ENCODE peak calls at places on chromosomes 2 and 18, in nine cellular contexts. B, D, C, R, J, V, N, A and X are unnamed samples.

GRCh38 chr2:239575931-239576445 is 175.2 kb upstream of the HDAC4 start:
- DNase-seq in B (no peak), D (no peak), C (no peak), R (no peak), J (peak), V (no peak), N (no peak), A (no peak), X (no peak)

GRCh38 chr18:26545335-26545734 is 3.0 kb downstream of the KCTD1 start:
- DNase-seq in B (no peak), D (no peak), C (no peak), R (no peak), J (no peak), V (no peak), N (no peak), A (no peak), X (no peak)

GRCh38 chr2:196927318-196928225 is 1.1 kb upstream of the PGAP1 start:
- DNase-seq in B (peak), D (no peak), C (no peak), R (peak), J (no peak), V (no peak), N (peak), A (peak), X (peak)

GRCh38 chr2:216863029-216863428 is 3.2 kb upstream of the TNP1 start:
- DNase-seq in B (peak), D (no peak), C (no peak), R (no peak), J (no peak), V (no peak), N (no peak), A (no peak), X (no peak)

GRCh38 chr2:159506764-159507406 is 109.5 kb downstream of the BAZ2B start:
- DNase-seq in B (peak), D (no peak), C (no peak), R (no peak), J (no peak), V (no peak), N (no peak), A (no peak), X (no peak)

GRCh38 chr2:123095219-123095618 is 929.9 kb upstream of the CNTNAP5 start:
- DNase-seq in B (no peak), D (no peak), C (no peak), R (no peak), J (no peak), V (no peak), N (no peak), A (no peak), X (no peak)

GRCh38 chr2:72138011-72138881 is 9.4 kb downstream of the CYP26B1 start:
- DNase-seq in B (no peak), D (no peak), C (peak), R (no peak), J (peak), V (peak), N (no peak), A (no peak), X (no peak)

GRCh38 chr2:119480718-119481142 is 43.6 kb downstream of the SCTR start:
- DNase-seq in B (no peak), D (no peak), C (no peak), R (no peak), J (no peak), V (peak), N (no peak), A (no peak), X (no peak)

GRCh38 chr2:15941970-15942710 is 1.8 kb downstream of the MYCN start:
- DNase-seq in B (no peak), D (peak), C (no peak), R (no peak), J (no peak), V (peak), N (peak), A (no peak), X (peak)

GRCh38 chr2:224038830-224039079 is 331 bp downstream of the SERPINE2 start:
- DNase-seq in B (no peak), D (no peak), C (no peak), R (no peak), J (no peak), V (no peak), N (peak), A (no peak), X (no peak)

GRCh38 chr2:8398040-8398668 is 283.7 kb upstream of the ID2 start:
- DNase-seq in B (no peak), D (no peak), C (no peak), R (no peak), J (no peak), V (no peak), N (no peak), A (no peak), X (no peak)

GRCh38 chr2:107633580-107634147 is 193.0 kb upstream of the RGPD4 start:
- DNase-seq in B (peak), D (no peak), C (no peak), R (no peak), J (no peak), V (no peak), N (no peak), A (no peak), X (no peak)

GRCh38 chr2:169361706-169362345 is 508 bp downstream of the LRP2 start:
- DNase-seq in B (peak), D (no peak), C (peak), R (no peak), J (no peak), V (no peak), N (peak), A (peak), X (peak)

GRCh38 chr2:69993048-69993565 is 31.7 kb upstream of the ASPRV1 start:
- DNase-seq in B (no peak), D (no peak), C (no peak), R (no peak), J (no peak), V (no peak), N (no peak), A (no peak), X (no peak)
- TF ChIP-seq CTCF in B (no peak), D (no peak), C (no peak), R (no peak), J (no peak), V (no peak), N (no peak), A (no peak), X (no peak)

GRCh38 chr2:59774821-59775463 is 778.5 kb downstream of the BCL11A start:
- DNase-seq in B (no peak), D (no peak), C (no peak), R (no peak), J (no peak), V (no peak), N (no peak), A (no peak), X (no peak)
- TF ChIP-seq CTCF in B (no peak), D (no peak), C (peak), R (no peak), J (no peak), V (no peak), N (no peak), A (no peak), X (no peak)

GRCh38 chr2:120767486-120768005 is 31.9 kb downstream of the GLI2 start:
- DNase-seq in B (no peak), D (no peak), C (peak), R (no peak), J (peak), V (no peak), N (no peak), A (no peak), X (no peak)
- TF ChIP-seq CTCF in B (no peak), D (no peak), C (no peak), R (no peak), J (no peak), V (no peak), N (no peak), A (no peak), X (no peak)

GRCh38 chr2:232875256-232876070 is 5.4 kb downstream of the SNORC start:
- DNase-seq in B (no peak), D (no peak), C (peak), R (no peak), J (no peak), V (peak), N (no peak), A (no peak), X (no peak)
- TF ChIP-seq CTCF in B (peak), D (no peak), C (no peak), R (no peak), J (no peak), V (no peak), N (no peak), A (no peak), X (peak)

GRCh38 chr2:118016911-118017310 is 3.0 kb upstream of the CCDC93 start:
- DNase-seq in B (no peak), D (no peak), C (no peak), R (no peak), J (no peak), V (no peak), N (no peak), A (no peak), X (no peak)

GRCh38 chr2:118019821-118020220 is 6.0 kb upstream of the CCDC93 start:
- DNase-seq in B (no peak), D (no peak), C (no peak), R (no peak), J (no peak), V (no peak), N (no peak), A (no peak), X (no peak)

GRCh38 chr2:118021361-118021760 is 7.5 kb upstream of the CCDC93 start:
- DNase-seq in B (no peak), D (no peak), C (no peak), R (no peak), J (no peak), V (no peak), N (no peak), A (no peak), X (no peak)
- TF ChIP-seq CTCF in B (no peak), D (no peak), C (no peak), R (no peak), J (no peak), V (no peak), N (no peak), A (no peak), X (no peak)

DNA sequence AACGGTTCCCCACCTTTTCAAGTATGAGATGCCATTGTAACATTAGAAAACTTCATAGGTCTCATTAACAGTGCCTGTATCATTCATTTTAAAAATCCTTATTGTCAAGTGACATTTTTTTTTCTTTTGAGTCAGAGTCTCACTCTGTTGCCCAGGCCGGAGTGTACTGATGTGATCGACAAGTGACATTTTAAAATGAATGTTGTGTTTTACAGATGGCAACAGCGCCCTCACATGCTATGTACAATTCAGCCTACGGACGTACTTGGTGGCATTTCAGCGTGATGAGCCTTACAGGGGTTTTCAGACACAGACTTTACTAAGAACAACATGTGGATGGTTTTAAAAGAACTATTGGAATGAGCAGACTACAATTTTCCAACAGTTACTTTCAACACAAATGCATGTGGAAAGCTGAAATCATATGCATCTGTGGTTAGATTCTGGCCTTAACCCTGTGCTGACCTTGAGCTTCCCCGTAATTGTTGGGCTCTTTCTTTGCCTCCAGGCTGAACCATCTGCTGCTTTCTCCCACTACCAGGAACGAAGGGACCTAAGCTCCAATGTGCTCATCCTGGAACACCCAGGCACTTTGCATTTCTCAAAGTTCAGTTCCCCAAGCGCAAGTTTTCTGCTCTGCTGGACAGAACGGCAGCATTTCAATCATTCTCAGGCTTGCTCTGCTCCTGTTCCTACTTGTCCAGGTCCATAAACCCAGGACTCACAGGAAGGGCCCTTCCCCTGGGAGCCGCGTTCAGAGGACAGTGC is 119.9 kb upstream of the NDUFV2 start:
- DNase-seq in B (peak), D (no peak), C (no peak), R (peak), J (no peak), V (peak), N (no peak), A (no peak), X (no peak)
- TF ChIP-seq CTCF in B (peak), D (peak), C (peak), R (peak), J (peak), V (peak), N (peak), A (no peak), X (peak)

DNA sequence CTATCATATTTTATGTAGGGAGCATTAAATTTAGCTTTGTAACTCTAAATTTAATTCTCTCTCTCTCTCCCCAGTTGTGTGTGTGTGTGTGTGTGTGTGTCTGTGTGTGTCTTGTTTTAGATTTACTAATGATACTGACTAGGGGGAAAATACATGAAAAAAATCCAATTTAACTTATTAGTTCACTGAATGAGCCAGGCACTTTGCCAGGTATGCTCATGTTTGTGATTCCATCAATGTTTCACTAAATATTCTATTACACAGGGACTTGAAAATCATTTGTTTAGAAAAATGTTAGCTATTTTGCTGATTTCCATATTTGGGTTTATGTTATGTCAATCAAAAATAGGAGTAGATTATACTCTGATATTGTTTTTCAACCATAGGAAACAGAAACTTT is 203.7 kb upstream of the ZNF804A start:
- DNase-seq in B (peak), D (no peak), C (no peak), R (no peak), J (no peak), V (no peak), N (no peak), A (no peak), X (no peak)
- TF ChIP-seq CTCF in B (no peak), D (no peak), C (no peak), R (no peak), J (no peak), V (no peak), N (no peak), A (no peak), X (no peak)

DNA sequence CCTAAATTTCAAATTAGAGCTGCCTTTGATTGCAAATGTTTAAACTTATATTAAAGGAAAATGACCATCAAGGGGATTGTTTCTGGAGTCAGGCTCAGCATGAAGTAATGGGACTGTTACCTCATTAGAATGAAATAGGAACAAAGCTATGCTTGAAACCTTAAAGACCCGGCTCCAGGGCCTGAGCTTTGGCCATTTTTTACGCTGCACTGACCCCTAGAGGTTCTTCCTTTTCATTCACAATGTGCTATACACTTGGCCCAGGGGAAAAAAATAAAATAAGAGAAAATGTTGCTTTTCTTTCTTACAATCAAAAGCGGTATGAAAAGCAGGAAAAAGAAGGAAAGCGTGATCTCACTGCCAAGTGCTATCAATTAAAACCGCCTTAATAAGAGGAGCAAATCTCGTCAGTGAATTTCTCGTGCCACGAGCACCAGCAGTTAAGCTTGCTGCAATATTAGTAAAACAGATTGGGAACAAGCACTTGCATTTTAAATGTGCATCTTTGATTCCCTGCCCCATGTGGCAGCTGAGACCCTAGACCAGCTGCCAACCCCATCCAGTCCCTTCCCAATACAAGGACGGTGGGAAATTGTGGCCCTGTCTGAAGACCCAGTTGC is 96.6 kb downstream of the MBD2 start:
- DNase-seq in B (peak), D (peak), C (peak), R (no peak), J (no peak), V (peak), N (no peak), A (no peak), X (peak)
- TF ChIP-seq CTCF in B (peak), D (peak), C (peak), R (peak), J (peak), V (no peak), N (peak), A (no peak), X (peak)